ENCODE peak calls at places on chromosomes 5 and 9, in ten cellular contexts. E is suprapubic skin, H is stomach, U is breast epithelium, S is HCT116, L is sigmoid colon, P is transverse colon, N is Panc1, O is vagina, Y is spleen. K is an unnamed sample. For H3K4me1, the result is how much of the 10 kb centered on the place peaks cover.

GRCh38 chr5:52830700-52831099 is 43.0 kb downstream of the ITGA1 start:
- DNase-seq in H (no peak), E (no peak), S (no peak), U (no peak), Y (no peak), O (no peak), P (no peak), N (no peak), L (no peak), K (no peak)

GRCh38 chr9:136244116-136244775 is 1.4 kb downstream of the QSOX2 start:
- DNase-seq in U (no peak), P (no peak), Y (no peak), L (no peak), O (no peak), N (no peak), S (no peak), E (no peak), H (no peak), K (no peak)

GRCh38 chr5:159061834-159062530 is 37.7 kb downstream of the EBF1 start:
- DNase-seq in U (no peak), N (no peak), P (no peak), H (no peak), S (no peak), L (no peak), E (no peak), Y (no peak), O (no peak), K (no peak)

GRCh38 chr5:124111886-124112285 is 599.9 kb downstream of the CSNK1G3 start:
- DNase-seq in N (no peak), O (no peak), L (no peak), P (no peak), H (no peak), E (no peak), U (no peak), S (no peak), Y (no peak), K (no peak)

GRCh38 chr9:27602954-27603353 is 29.7 kb upstream of the C9orf72 start:
- DNase-seq in P (no peak), N (no peak), O (no peak), L (no peak), Y (no peak), U (no peak), S (no peak), E (no peak), H (no peak), K (no peak)

GRCh38 chr5:135038829-135039525 is 4.9 kb upstream of the PITX1 start:
- DNase-seq in N (no peak), P (no peak), H (no peak), L (no peak), S (no peak), Y (no peak), E (no peak), U (no peak), O (no peak), K (no peak)

GRCh38 chr5:116455061-116455460 is 119.6 kb downstream of the SEMA6A start:
- DNase-seq in N (no peak), P (no peak), U (no peak), O (no peak), S (no peak), H (no peak), L (no peak), Y (no peak), E (no peak), K (no peak)

GRCh38 chr5:76849767-76850291 is at the start of gene S100Z:
- DNase-seq in S (no peak), Y (no peak), L (no peak), H (no peak), N (no peak), O (no peak), U (no peak), P (no peak), E (no peak), K (no peak)

GRCh38 chr9:76419782-76420380 is 25.7 kb upstream of the RFK start:
- DNase-seq in S (peak), O (no peak), U (no peak), P (no peak), H (no peak), Y (no peak), L (no peak), E (no peak), N (no peak), K (no peak)

GRCh38 chr5:69372394-69372793 is 2.8 kb downstream of the RAD17 start:
- DNase-seq in O (no peak), P (no peak), N (no peak), E (no peak), S (no peak), H (no peak), Y (no peak), L (no peak), U (no peak), K (no peak)

GRCh38 chr5:61162832-61163567 is 732 bp upstream of the SMIM15 start:
- DNase-seq in P (peak), L (no peak), U (no peak), Y (no peak), S (no peak), O (no peak), E (no peak), H (no peak), N (no peak), K (peak)

GRCh38 chr9:84216151-84216550 is 124.4 kb downstream of the SLC28A3 start:
- DNase-seq in E (no peak), L (no peak), Y (no peak), N (no peak), U (no peak), H (no peak), S (no peak), O (no peak), P (no peak), K (no peak)

GRCh38 chr9:133374612-133375115 is 1.2 kb downstream of the SURF4 start:
- DNase-seq in P (no peak), S (no peak), E (no peak), Y (no peak), L (no peak), O (no peak), H (no peak), U (no peak), N (no peak), K (no peak)

GRCh38 chr5:97006454-97006853 is 70.6 kb downstream of the LNPEP start:
- DNase-seq in E (no peak), L (no peak), O (no peak), P (no peak), H (no peak), N (no peak), S (no peak), Y (no peak), U (no peak), K (no peak)

DNA sequence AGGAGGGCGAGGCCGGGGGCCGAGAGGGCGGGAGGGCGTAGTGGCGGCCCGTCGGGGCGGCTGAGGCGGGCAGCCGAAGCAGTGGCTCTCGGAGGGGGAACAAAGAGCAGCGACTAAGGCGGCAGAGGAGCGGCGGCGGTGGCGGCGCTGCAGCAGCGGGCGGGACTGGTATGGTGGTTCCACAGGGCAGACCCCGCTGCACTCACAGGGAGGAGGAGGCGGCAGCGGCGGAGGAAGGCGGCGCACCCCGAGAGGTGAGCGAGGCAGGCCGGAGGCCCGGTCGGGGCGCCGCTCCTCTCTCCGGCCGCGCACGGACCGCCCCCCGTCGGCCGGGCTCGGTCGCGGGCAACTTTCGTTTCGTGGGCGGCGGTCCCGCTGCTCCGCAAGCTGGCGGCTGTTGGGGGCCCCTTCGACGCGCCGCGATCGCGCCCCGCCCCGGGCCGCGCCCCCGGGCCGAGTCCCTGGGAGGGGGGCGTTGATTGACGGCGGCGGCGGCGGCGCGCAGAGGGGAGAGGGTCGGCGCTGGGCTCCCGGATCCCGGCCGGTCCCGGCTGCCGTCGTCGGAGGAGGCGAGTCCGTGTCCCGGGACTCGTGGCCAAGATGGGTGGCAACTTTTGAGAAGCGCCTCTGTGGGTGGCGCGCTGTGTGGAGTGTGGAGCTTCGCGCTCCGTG is 467 bp downstream of the CNOT6 start:
- DNase-seq in N (no peak), U (peak), Y (peak), E (peak), L (peak), S (no peak), H (peak), O (no peak), P (peak), K (peak)
- TF ChIP-seq POLR2AphosphoS5 in N (no peak), U (no peak), Y (no peak), E (no peak), L (no peak), S (no peak), H (no peak), O (no peak), P (no peak), K (no peak)

GRCh38 chr9:110571801-110572490 is 7.6 kb downstream of the SVEP1 start:
- DNase-seq in E (no peak), U (no peak), L (no peak), P (no peak), O (no peak), S (no peak), Y (no peak), N (no peak), H (no peak), K (no peak)

GRCh38 chr9:110561826-110562225 is 17.7 kb downstream of the SVEP1 start:
- DNase-seq in E (no peak), H (no peak), Y (no peak), S (no peak), P (no peak), O (no peak), L (no peak), N (no peak), U (no peak), K (no peak)

DNA sequence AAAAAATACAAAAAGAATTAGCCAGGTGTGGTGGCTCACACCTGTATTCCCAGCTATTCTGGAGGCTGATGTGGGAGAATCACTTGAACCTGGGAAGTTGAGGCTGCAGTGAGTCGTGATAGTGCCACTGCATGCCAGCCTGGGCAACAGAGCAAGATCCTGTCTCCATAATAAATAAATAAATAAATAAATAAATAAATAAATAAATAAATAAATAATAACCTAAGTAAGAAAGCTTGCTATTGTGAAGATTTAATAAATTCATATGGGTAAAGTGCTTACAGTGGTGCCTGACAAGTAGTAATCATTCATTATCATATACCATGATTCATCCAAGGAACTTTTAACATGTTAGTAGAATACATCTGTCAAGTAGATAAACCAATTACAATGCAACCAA is 13.4 kb downstream of the SVEP1 start:
- DNase-seq in Y (no peak), N (no peak), P (no peak), S (no peak), O (no peak), E (no peak), L (no peak), H (no peak), U (no peak), K (no peak)
- H3K4me1 ChIP-seq in Y (under half), N (under half), P (under half), S (under half), O (under half), E (under half), L (under half), H (under half), U (under half), K (under half)

DNA sequence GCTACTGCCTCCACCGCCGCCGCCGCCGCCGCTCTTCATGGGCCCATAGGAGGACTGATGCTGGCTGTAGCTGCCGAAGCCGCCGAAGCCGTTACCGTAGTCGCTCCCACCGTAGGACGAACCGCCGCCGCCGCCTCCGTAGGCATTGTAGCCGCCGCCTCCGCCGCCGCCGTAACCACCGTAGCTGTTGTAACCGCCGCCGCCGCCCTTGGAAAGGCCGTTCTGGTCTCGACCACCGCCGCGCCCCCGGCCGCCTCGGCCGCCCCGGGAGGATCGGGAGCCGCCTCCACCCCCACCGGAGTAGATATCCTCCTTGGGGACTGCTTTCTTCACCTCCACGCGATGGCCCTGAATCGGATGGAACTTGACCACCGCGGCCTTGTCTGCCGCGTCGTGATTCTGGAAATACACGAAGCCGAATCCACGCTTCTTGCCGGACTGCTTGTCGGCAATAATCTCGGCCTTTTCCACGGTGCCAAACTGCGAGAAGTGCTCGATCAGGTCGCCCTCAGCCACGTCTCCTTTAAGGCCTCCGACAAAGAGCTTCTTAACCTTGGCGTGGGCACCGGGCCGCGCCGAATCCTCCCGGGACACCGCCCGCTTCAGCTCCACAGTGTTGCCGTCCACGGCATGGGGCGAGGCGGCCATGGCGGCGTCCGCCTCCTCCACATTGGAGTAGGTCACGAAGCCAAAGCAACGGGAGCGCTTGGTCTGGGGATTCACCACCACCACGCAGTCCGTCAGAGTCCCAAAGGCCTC is 757 bp downstream of the HNRNPA0 start:
- DNase-seq in P (peak), O (no peak), N (no peak), U (no peak), H (peak), L (peak), Y (peak), S (no peak), E (peak), K (peak)
- TF ChIP-seq POLR2AphosphoS5 in P (no peak), O (no peak), N (no peak), U (no peak), H (no peak), L (no peak), Y (no peak), S (no peak), E (no peak), K (no peak)

DNA sequence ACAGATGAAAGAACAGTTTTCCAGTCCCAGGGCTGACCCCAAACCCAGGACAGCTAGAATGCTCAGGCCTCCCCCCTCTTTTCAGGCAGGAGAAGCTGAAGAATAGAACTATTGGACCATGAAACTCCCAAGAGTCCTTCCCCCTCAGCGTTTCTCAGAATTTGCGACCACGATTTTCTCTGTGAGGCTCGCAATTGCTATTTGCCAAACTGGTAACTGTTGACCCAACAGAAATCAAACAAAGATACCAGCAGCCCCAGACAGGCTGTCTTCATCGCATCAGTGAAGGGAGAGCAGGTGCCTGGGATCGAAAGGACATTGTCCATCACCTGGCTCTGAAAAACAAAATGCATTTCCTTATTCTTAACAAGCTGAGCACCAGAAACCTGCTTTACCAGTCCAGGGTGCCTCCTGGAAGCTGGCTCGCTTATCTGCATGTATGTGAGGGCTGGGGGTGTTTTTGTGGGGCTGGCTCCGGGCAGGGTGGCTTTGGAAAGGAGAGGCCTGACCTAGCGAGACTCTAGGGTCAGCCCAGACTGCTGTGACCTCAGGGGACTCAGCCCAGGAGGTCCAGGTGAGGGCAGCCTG is 24.6 kb downstream of the WWC1 start:
- DNase-seq in U (peak), S (no peak), E (no peak), Y (peak), L (no peak), P (peak), O (no peak), H (peak), N (no peak), K (peak)
- H3K4me1 ChIP-seq in U (under half), S (half or more), E (under half), Y (under half), L (under half), P (under half), O (under half), H (under half), N (under half), K (under half)

DNA sequence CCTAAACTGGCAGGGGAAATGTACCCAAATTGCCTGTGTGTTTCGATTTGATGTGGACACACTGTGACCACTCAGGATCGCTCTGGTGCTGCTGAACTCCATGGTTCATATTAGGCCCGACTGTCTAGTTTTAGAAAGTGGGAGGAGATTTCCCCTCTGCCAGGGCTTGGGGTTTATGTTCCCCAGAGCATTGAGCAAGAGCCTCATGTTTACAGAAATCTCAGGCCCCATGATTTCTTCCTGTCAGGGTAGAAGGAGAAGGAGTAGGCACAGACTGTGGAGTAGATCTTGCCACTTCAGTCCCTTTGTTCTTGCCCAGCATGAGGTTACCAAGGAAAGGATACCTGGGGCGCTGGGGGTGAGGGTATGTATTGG is 40.8 kb upstream of the GLRX start:
- DNase-seq in S (no peak), P (no peak), O (peak), N (no peak), H (no peak), E (no peak), L (peak), Y (no peak), U (no peak), K (no peak)
- TF ChIP-seq POLR2AphosphoS5 in S (no peak), P (no peak), O (peak), N (no peak), H (peak), E (no peak), L (peak), Y (no peak), U (peak), K (no peak)

DNA sequence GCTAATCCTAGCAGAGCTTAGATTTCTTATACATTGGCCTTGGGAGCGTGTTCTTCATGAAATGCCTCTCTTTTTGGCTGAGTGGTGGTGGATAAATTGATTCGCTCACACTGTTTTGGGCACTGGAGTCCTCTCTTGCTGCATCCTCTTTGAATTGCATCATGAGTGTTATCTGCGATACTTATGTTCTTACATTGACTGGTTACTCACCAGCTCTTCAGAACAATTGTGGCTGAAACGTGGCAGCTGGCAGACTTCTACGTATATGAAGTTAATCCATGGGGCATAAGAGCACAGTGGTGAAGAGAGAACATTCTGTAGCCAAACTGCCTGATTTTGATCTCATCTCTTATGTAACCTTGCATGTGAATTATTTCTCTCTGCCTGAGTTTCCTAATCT is 295.0 kb downstream of the ARHGAP26 start:
- DNase-seq in S (no peak), L (no peak), E (peak), U (no peak), H (no peak), P (no peak), Y (no peak), O (no peak), N (no peak), K (no peak)
- H3K4me1 ChIP-seq in S (under half), L (half or more), E (half or more), U (under half), H (half or more), P (under half), Y (half or more), O (half or more), N (under half), K (under half)